ENCODE peak calls at places on chromosomes 1 and 21, in six cellular contexts. Y is CD4-positive, alpha-beta T cell; A is fibroblast of lung; S is tibial artery; V is SJCRH30; Z is adrenal gland. U is an unnamed sample.

GRCh38 chr1:163561570-163562295 is 240.0 kb downstream of the NUF2 start:
- DNase-seq in Y (no peak), A (peak; percentile 9), S (no peak), V (no peak), Z (no peak), U (no peak)

GRCh38 chr21:42056996-42057689 is 14.0 kb upstream of the UMODL1 start:
- DNase-seq in Y (no peak), A (peak; percentile 99), S (peak; percentile 82), V (no peak), Z (no peak), U (no peak)

GRCh38 chr1:52629667-52630066 is 3.3 kb upstream of the SHISAL2A start:
- DNase-seq in Y (no peak), A (no peak), S (no peak), V (no peak), Z (no peak), U (no peak)

GRCh38 chr1:240946926-240947325 is 335.0 kb upstream of the GREM2 start:
- DNase-seq in Y (no peak), A (peak; percentile 40), S (no peak), V (peak; percentile 18), Z (no peak), U (no peak)

GRCh38 chr1:40332695-40333094 is 15.6 kb upstream of the COL9A2 start:
- DNase-seq in Y (no peak), A (no peak), S (no peak), V (no peak), Z (no peak), U (no peak)

GRCh38 chr1:2024451-2024850 is 5.3 kb downstream of the GABRD start:
- DNase-seq in Y (no peak), A (no peak), S (no peak), V (no peak), Z (no peak), U (no peak)

GRCh38 chr1:234940841-234941240 is 187.8 kb downstream of the TOMM20 start:
- DNase-seq in Y (no peak), A (no peak), S (peak; percentile 38), V (no peak), Z (peak; percentile 9), U (no peak)

GRCh38 chr1:65955071-65955470 is 162.4 kb downstream of the PDE4B start:
- DNase-seq in Y (no peak), A (no peak), S (no peak), V (no peak), Z (no peak), U (no peak)

GRCh38 chr1:88608139-88608943 is 75.7 kb upstream of the PKN2 start:
- DNase-seq in Y (no peak), A (peak; percentile 17), S (no peak), V (no peak), Z (no peak), U (no peak)

GRCh38 chr1:204673909-204674701 is 11.4 kb downstream of the LRRN2 start:
- DNase-seq in Y (no peak), A (no peak), S (peak; percentile 43), V (no peak), Z (peak; percentile 68), U (no peak)

GRCh38 chr1:186078245-186078644 is 296.8 kb downstream of the TPR start:
- DNase-seq in Y (no peak), A (no peak), S (no peak), V (no peak), Z (no peak), U (no peak)

GRCh38 chr1:201361652-201362504 is 15.6 kb downstream of the TNNT2 start:
- DNase-seq in Y (no peak), A (peak; percentile 20), S (no peak), V (peak; percentile 59), Z (peak; percentile 55), U (no peak)

GRCh38 chr21:25735895-25736597 is 1.3 kb downstream of the GABPA start:
- DNase-seq in Y (no peak), A (peak; percentile 50), S (no peak), V (peak; percentile 13), Z (no peak), U (no peak)

GRCh38 chr1:222918746-222919477 is 104.1 kb downstream of the DISP1 start:
- DNase-seq in Y (no peak), A (peak; percentile 26), S (no peak), V (no peak), Z (no peak), U (no peak)

GRCh38 chr1:83742446-83742845 is 256.5 kb downstream of the TTLL7 start:
- DNase-seq in Y (no peak), A (no peak), S (no peak), V (no peak), Z (no peak), U (no peak)

GRCh38 chr1:171486048-171486519 is 754 bp downstream of the PRRC2C start:
- DNase-seq in Y (peak; percentile 42), A (peak; percentile 86), S (no peak), V (peak; percentile 56), Z (peak; percentile 60), U (no peak)

GRCh38 chr1:234647245-234647644 is 37.3 kb upstream of the IRF2BP2 start:
- DNase-seq in Y (no peak), A (no peak), S (no peak), V (no peak), Z (peak; percentile 73), U (no peak)

GRCh38 chr1:183942933-183943693 is 94.4 kb downstream of the COLGALT2 start:
- DNase-seq in Y (no peak), A (peak; percentile 100), S (no peak), V (peak; percentile 84), Z (no peak), U (no peak)

GRCh38 chr1:109240158-109241152 is 8.9 kb upstream of the CELSR2 start:
- DNase-seq in Y (no peak), A (peak; percentile 70), S (no peak), V (no peak), Z (peak; percentile 77), U (peak; percentile 64)

GRCh38 chr1:68120136-68120791 is 69.8 kb upstream of the DIRAS3 start:
- DNase-seq in Y (no peak), A (peak; percentile 80), S (no peak), V (peak; percentile 40), Z (peak; percentile 69), U (no peak)

GRCh38 chr1:228020686-228021525 is 14.1 kb downstream of the WNT3A start:
- DNase-seq in Y (no peak), A (no peak), S (no peak), V (no peak), Z (no peak), U (peak; percentile 9)

GRCh38 chr21:34021726-34022125 is 51.7 kb upstream of the MRPS6 start:
- DNase-seq in Y (no peak), A (peak; percentile 57), S (no peak), V (no peak), Z (no peak), U (no peak)

GRCh38 chr1:93502561-93502960 is 54.6 kb downstream of the FNBP1L start:
- DNase-seq in Y (no peak), A (peak; percentile 34), S (no peak), V (no peak), Z (no peak), U (no peak)

GRCh38 chr1:198278922-198279321 is 122.1 kb downstream of the NEK7 start:
- DNase-seq in Y (no peak), A (peak; percentile 75), S (no peak), V (peak; percentile 27), Z (no peak), U (no peak)

GRCh38 chr1:53949651-53950050 is 3.5 kb downstream of the LRRC42 start:
- DNase-seq in Y (no peak), A (no peak), S (no peak), V (no peak), Z (no peak), U (no peak)

GRCh38 chr1:8512504-8512903 is 194.6 kb downstream of the SLC45A1 start:
- DNase-seq in Y (no peak), A (no peak), S (no peak), V (no peak), Z (no peak), U (no peak)

GRCh38 chr1:14369526-14370213 is 228.8 kb upstream of the KAZN start:
- DNase-seq in Y (no peak), A (peak; percentile 23), S (no peak), V (no peak), Z (no peak), U (no peak)

GRCh38 chr1:193448682-193449461 is 262.5 kb upstream of the B3GALT2 start:
- DNase-seq in Y (no peak), A (no peak), S (no peak), V (no peak), Z (no peak), U (no peak)

GRCh38 chr1:167631386-167631941 is 1.4 kb downstream of the RCSD1 start:
- DNase-seq in Y (no peak), A (no peak), S (no peak), V (no peak), Z (no peak), U (no peak)
- H3K27ac ChIP-seq in Y (peak overlapping the region; percentile 90), A (no peak overlapping the region), S (no peak overlapping the region), V (no peak overlapping the region), Z (peak overlapping the region; percentile 7), U (peak overlapping the region; percentile 77)

DNA sequence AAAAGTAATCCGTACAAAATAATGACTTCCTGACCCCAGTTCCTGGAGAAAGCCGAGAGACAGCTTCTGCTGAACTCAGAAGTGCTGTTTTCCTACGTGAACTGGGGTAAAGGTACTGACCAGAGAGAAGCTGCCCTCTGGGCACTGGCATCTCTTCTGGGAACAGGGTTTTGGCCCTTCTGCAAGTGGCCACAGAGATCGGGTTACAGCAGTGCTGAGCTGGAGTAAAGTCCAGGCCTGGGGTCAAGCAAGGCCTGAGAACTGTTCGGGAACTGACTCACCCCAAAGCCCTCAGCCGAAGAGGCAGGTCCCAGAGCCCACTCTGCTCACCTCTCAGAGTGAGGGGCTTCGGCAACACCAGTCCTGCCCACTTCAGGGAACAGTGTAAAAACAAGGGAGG is 177.2 kb upstream of the RUNX1 start:
- DNase-seq in Y (no peak), A (peak; percentile 52), S (no peak), V (peak; percentile 34), Z (no peak), U (no peak)
- H3K27ac ChIP-seq in Y (no peak overlapping the region), A (no peak overlapping the region), S (no peak overlapping the region), V (peak overlapping the region; percentile 73), Z (no peak overlapping the region), U (no peak overlapping the region)

DNA sequence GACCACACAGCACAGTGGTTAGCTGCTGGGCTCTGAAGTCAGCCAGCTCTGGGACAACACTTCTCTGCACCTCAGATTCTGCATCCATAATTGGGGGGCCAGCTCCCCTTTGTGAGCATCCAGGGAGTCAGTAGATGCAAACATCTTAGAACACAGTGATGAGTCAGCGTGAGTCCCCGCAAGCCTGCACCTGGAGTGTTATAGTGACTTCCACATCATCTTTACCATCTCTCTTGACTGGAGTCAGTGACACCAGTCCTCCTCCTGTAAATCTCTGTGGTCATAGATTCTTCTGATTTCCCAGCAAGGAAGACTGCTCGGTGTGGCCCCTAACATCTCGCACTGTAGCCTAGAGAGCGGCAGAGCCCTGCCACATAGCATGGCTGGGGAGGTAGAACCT is 13.9 kb upstream of the EDN2 start:
- DNase-seq in Y (no peak), A (peak; percentile 46), S (no peak), V (no peak), Z (no peak), U (no peak)
- H3K27ac ChIP-seq in Y (no peak overlapping the region), A (no peak overlapping the region), S (peak overlapping the region; percentile 97), V (peak overlapping the region; percentile 9), Z (no peak overlapping the region), U (no peak overlapping the region)

GRCh38 chr1:31667065-31667785 is 22.5 kb upstream of the PEF1 start:
- DNase-seq in Y (no peak), A (no peak), S (no peak), V (no peak), Z (no peak), U (no peak)
- H3K27ac ChIP-seq in Y (no peak overlapping the region), A (no peak overlapping the region), S (peak overlapping the region; percentile 49), V (no peak overlapping the region), Z (no peak overlapping the region), U (peak overlapping the region; percentile 8)

U was measured in dorsolateral prefrontal cortex.